ENCODE peak calls at places on chromosomes 12 and 14, in four cellular contexts. I is testis, P is adrenal gland, G is Peyer's patch. X is an unnamed sample.

GRCh38 chr14:34211732-34212131 is 250.3 kb downstream of the SPTSSA start:
- DNase-seq in I (no peak), P (no peak), G (no peak), X (no peak)

GRCh38 chr14:36771256-36771655 is 109.6 kb downstream of the PAX9 start:
- DNase-seq in I (no peak), P (no peak), G (no peak), X (no peak)

GRCh38 chr14:91108941-91109611 is 4.8 kb upstream of the DGLUCY start:
- DNase-seq in I (no peak), P (no peak), G (no peak), X (no peak)

GRCh38 chr14:75640876-75641275 is 19.8 kb downstream of the ERG28 start:
- DNase-seq in I (no peak), P (no peak), G (no peak), X (no peak)

GRCh38 chr12:49272790-49273725 is 8.2 kb downstream of the TUBA1C start:
- DNase-seq in I (no peak), P (no peak), G (no peak), X (no peak)

GRCh38 chr12:2053675-2054070 is 886 bp downstream of the CACNA1C start:
- DNase-seq in I (no peak), P (no peak), G (no peak), X (no peak)

GRCh38 chr12:6548556-6549378 is 7.1 kb downstream of the IFFO1 start:
- DNase-seq in I (no peak), P (no peak), G (no peak), X (no peak)

GRCh38 chr12:121917950-121918678 is at the start of gene CFAP251:
- DNase-seq in I (peak), P (peak), G (peak), X (peak)

GRCh38 chr12:28988384-28988704 is 160.7 kb upstream of the FAR2 start:
- DNase-seq in I (no peak), P (no peak), G (no peak), X (no peak)

GRCh38 chr12:104090685-104091084 is 26.4 kb downstream of the HCFC2 start:
- DNase-seq in I (no peak), P (no peak), G (no peak), X (peak)

GRCh38 chr14:99737956-99738667 is 54.0 kb downstream of the CYP46A1 start:
- DNase-seq in I (no peak), P (no peak), G (no peak), X (no peak)

GRCh38 chr12:95185834-95186233 is 31.4 kb downstream of the FGD6 start:
- DNase-seq in I (no peak), P (no peak), G (no peak), X (no peak)

GRCh38 chr14:61726772-61727658 is 31.7 kb downstream of the HIF1A start:
- DNase-seq in I (no peak), P (no peak), G (no peak), X (no peak)

GRCh38 chr12:11785722-11786121 is 136.2 kb downstream of the ETV6 start:
- DNase-seq in I (no peak), P (no peak), G (no peak), X (no peak)

GRCh38 chr14:53093206-53093605 is 59.9 kb downstream of the DDHD1 start:
- DNase-seq in I (no peak), P (no peak), G (no peak), X (no peak)

GRCh38 chr14:63388766-63389431 is 70.2 kb upstream of the GPHB5 start:
- DNase-seq in I (peak), P (peak), G (peak), X (peak)

GRCh38 chr12:13365782-13366366 is 169.3 kb downstream of the EMP1 start:
- DNase-seq in I (no peak), P (no peak), G (no peak), X (no peak)

GRCh38 chr12:115375188-115375991 is 691.4 kb upstream of the TBX3 start:
- DNase-seq in I (no peak), P (no peak), G (peak), X (no peak)

GRCh38 chr14:42779024-42779423 is 1172.3 kb downstream of the LRFN5 start:
- DNase-seq in I (no peak), P (no peak), G (no peak), X (no peak)

GRCh38 chr12:24470050-24470449 is 478.9 kb downstream of the BCAT1 start:
- DNase-seq in I (no peak), P (no peak), G (no peak), X (no peak)

GRCh38 chr12:93591137-93591868 is 18.8 kb downstream of the SOCS2 start:
- DNase-seq in I (peak), P (peak), G (peak), X (peak)
- TF ChIP-seq POLR2A in I (peak), P (peak), G (peak), X (peak)

GRCh38 chr14:73953731-73954130 is 3.6 kb downstream of the COQ6 start:
- DNase-seq in I (no peak), P (no peak), G (no peak), X (no peak)

GRCh38 chr14:73944432-73945158 is 5.3 kb downstream of the FAM161B start:
- DNase-seq in I (no peak), P (peak), G (peak), X (no peak)

GRCh38 chr14:73955674-73956073 is 5.6 kb downstream of the COQ6 start:
- DNase-seq in I (no peak), P (no peak), G (no peak), X (no peak)

GRCh38 chr14:73945159-73945670 is 4.7 kb downstream of the FAM161B start:
- DNase-seq in I (no peak), P (no peak), G (no peak), X (no peak)

DNA sequence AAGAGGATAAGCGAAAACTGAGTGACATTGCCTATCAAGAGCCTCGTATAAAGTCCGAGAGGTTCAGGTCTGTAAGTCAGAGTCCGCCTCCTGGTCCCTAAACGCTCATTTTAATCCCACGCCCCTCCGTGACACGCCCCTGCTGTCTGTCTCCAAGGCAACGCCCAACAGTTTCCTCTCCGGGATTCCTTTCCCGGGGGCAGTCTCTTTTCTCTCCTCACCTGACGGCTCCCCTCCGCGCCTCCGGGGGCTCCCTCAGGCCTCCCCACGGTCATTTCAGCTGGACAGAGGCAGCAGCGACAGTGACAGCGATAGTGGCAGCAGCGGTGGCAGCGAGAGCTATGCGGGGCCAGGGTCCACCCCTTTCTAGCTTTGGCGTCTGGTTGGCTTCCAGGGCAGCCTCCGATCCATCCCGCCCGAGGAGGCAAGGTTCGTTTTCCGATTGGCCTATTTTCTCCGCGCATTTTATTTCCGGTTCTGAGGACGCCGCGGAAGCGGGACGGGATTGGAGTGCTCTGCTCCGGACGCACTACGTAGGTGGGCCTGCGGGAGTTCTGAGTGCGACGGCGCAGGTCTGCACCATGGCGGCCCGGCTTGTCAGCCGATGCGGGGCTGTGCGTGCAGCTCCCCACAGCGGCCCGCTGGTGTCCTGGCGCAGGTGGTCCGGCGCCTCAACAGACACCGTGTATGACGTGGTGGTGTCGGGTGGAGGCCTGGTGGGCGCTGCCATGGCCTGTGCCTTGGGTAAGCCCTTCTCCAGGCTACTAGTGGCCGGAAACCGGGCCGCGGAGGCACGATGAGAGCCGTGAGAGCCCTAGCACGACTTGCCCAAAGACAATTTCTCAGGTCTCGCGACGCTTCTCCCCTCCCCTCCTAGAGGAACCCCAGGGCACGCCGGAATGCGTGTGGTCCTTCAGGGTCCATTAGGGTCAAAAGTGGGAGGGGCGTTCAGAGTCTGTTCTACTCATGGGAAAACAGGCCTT is at the start of the genes COQ6 and FAM161B:
- DNase-seq in I (peak), P (peak), G (peak), X (peak)
- TF ChIP-seq POLR2A in I (no peak), P (peak), G (peak), X (peak)

GRCh38 chr14:65297744-65298143 is 114.8 kb upstream of the FUT8 start:
- DNase-seq in I (no peak), P (no peak), G (no peak), X (no peak)
- TF ChIP-seq POLR2A in I (no peak), P (no peak), G (no peak), X (no peak)

DNA sequence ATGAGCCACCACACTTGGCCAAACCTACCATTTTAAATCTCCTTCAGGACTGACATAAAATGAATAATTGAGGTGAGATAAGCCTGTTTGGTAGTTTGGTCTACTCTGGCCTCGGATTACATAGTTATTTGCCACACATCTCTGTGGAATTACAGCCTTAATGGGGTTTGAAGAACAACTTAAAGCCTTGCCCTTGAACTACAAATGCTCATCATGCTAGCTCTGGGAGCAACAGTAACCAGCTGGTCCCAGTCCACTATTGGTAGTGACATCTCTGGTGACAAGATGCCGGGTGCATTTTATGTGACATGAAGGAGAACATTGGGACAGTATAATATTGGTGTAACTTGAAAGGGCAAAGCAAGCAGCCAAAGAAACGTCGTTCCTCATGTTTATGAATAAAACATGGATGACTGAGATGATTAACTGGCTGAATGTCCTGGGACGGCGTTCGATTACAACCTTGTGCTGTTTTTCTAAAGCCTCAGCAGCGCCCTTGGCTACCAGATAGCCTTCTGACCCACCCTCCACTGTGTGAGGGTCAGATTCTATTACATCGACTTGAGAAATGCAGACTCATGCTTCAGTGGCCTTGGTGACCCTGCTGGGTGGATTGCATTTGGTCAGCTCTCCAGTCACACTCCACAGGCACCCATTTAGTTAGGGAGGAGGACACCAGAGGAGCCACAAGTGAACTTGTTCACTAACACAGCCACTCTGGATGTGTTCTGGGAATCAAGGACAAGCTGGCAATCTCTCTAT is 41.5 kb downstream of the BEST3 start:
- DNase-seq in I (no peak), P (peak), G (no peak), X (peak)
- TF ChIP-seq POLR2A in I (no peak), P (no peak), G (no peak), X (no peak)

DNA sequence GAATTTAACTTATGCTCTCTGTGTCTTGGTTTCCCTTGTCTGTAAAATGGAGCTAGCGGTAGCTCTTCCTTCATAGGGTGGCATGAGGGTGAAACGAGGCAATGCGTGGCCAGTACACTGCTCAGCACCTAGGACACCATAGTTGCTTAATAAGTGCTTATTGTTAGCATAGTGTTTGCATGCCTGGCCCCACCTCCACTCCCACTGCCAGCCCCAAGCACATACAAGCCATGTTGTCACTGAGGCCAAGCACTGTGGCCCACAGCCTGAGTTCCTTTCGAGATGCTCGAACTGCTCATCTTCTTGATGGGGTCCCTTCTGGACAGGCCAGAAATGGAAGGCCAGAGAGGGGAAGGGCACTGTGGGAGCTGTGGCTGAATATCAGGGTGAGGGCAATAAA is 839 bp downstream of the FICD start:
- DNase-seq in I (no peak), P (no peak), G (no peak), X (peak)
- TF ChIP-seq POLR2A in I (no peak), P (no peak), G (no peak), X (no peak)

GRCh38 chr12:46933947-46934346 is 108.2 kb upstream of the SLC38A4 start:
- DNase-seq in I (no peak), P (no peak), G (no peak), X (peak)
- TF ChIP-seq POLR2A in I (no peak), P (no peak), G (no peak), X (no peak)

GRCh38 chr12:48122065-48122834 is 3.1 kb downstream of the PFKM start:
- DNase-seq in I (no peak), P (no peak), G (no peak), X (peak)
- TF ChIP-seq POLR2A in I (no peak), P (no peak), G (no peak), X (no peak)

X was measured in erythroblast.